ENCODE peak calls at places on chromosomes 12 and 14, in five cellular contexts. V is esophagus muscularis mucosa, K is Peyer's patch, I is A549, E is prostate gland. W is an unnamed sample.

GRCh38 chr14:90511795-90512331 is 115.0 kb downstream of the CALM1 start:
- DNase-seq in V (no peak), K (no peak), I (no peak), E (no peak), W (no peak)

GRCh38 chr14:44889600-44890479 is 71.9 kb downstream of the KLHL28 start:
- DNase-seq in V (no peak), K (no peak), I (no peak), E (no peak), W (no peak)

GRCh38 chr12:50786498-50787231 is 22.8 kb downstream of the ATF1 start:
- DNase-seq in V (no peak), K (no peak), I (peak), E (no peak), W (peak)

GRCh38 chr14:34539407-34540180 is at the start of gene EAPP:
- DNase-seq in V (peak), K (peak), I (peak), E (peak), W (peak)

GRCh38 chr12:22535478-22535877 is 8.9 kb downstream of the C2CD5 start:
- DNase-seq in V (no peak), K (no peak), I (no peak), E (no peak), W (no peak)

GRCh38 chr14:81178063-81178462 is 42.7 kb downstream of the GTF2A1 start:
- DNase-seq in V (no peak), K (no peak), I (no peak), E (no peak), W (no peak)

GRCh38 chr12:123670882-123671728 is at the start of gene TCTN2:
- DNase-seq in V (peak), K (peak), I (peak), E (peak), W (peak)

GRCh38 chr12:96112733-96113132 is 77.3 kb upstream of the LTA4H start:
- DNase-seq in V (no peak), K (no peak), I (no peak), E (no peak), W (no peak)

GRCh38 chr14:75125617-75126016 is 1.2 kb downstream of the NEK9 start:
- DNase-seq in V (no peak), K (no peak), I (no peak), E (no peak), W (no peak)

GRCh38 chr14:75127903-75128595 is 1.2 kb upstream of the NEK9 start:
- DNase-seq in V (no peak), K (no peak), I (no peak), E (no peak), W (no peak)

GRCh38 chr14:75126121-75126544 is 715 bp downstream of the NEK9 start:
- DNase-seq in V (no peak), K (no peak), I (peak), E (no peak), W (no peak)

GRCh38 chr14:75128596-75128990 is 1.7 kb upstream of the NEK9 start:
- DNase-seq in V (no peak), K (no peak), I (no peak), E (no peak), W (no peak)

GRCh38 chr14:75126679-75127473 is at the start of gene NEK9:
- DNase-seq in V (peak), K (peak), I (peak), E (peak), W (peak)
- TF ChIP-seq POLR2A in V (peak), K (peak), I (peak), E (peak), W (peak)

DNA sequence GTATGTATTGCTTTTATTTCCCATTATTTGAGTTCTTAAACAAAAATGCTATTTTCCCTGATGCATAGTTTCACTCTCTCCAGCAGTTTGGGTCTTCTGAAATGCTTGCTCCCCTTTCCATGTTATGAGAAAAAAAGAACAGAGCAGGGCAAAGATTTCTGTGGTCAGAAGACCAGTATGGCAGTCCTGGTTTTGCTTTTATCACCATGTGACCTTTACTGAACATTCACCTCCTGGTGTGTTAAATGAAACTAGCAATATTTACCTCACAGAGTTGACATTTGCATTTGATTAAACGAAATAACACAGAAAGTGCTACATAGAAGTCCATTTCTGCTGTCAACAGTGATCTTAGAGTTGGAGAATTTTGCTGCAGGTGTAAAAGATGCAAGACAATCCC is 141.0 kb upstream of the G2E3 start:
- DNase-seq in V (no peak), K (no peak), I (no peak), E (no peak), W (no peak)
- TF ChIP-seq POLR2A in V (no peak), K (no peak), I (no peak), E (no peak), W (no peak)

GRCh38 chr14:50230601-50231474 is 540 bp downstream of the SOS2 start:
- DNase-seq in V (no peak), K (peak), I (peak), E (peak), W (peak)
- TF ChIP-seq POLR2A in V (no peak), K (no peak), I (no peak), E (no peak), W (no peak)

DNA sequence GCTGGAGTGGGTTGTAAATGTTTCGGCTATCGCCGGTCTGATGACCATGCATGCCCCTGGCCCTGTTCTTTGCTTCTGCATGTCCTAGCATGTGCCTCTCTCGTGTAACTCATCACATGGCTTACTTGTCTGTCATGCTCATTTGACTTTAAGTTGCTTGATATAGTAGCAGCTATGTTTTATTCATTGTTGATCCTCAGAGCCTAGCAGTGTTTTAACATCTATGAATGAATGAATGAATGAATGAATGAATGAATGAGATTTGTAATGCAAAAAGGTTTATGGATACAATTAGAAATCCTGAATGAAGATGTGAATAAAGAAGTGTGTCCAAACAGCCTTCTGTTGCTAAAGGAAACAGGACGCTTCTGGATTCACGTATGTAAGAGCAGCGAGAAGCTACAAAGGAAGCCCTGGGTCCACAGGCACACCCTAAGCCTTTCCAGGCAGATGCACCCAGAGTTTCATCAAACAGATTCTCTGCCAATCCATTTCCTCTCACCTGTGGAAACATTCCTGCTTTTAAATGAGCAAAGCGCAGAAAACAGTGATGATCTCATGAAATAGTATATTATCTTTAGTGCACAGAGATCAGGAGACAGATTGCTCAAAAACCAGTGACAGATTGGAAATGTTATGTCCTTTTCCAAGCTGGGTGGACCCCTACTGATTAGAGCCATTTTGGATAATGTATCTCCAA is 3.4 kb downstream of the GSG1 start:
- DNase-seq in V (peak), K (no peak), I (no peak), E (no peak), W (no peak)
- TF ChIP-seq POLR2A in V (no peak), K (no peak), I (no peak), E (no peak), W (no peak)

GRCh38 chr12:122148657-122149056 is 25.4 kb downstream of the IL31 start:
- DNase-seq in V (no peak), K (no peak), I (no peak), E (no peak), W (no peak)

GRCh38 chr12:122144885-122145284 is 29.1 kb downstream of the IL31 start:
- DNase-seq in V (no peak), K (no peak), I (no peak), E (no peak), W (no peak)

GRCh38 chr12:122147514-122148290 is 26.3 kb downstream of the IL31 start:
- DNase-seq in V (no peak), K (no peak), I (no peak), E (no peak), W (no peak)

GRCh38 chr12:122142857-122143256 is 31.2 kb downstream of the IL31 start:
- DNase-seq in V (no peak), K (no peak), I (no peak), E (no peak), W (no peak)

DNA sequence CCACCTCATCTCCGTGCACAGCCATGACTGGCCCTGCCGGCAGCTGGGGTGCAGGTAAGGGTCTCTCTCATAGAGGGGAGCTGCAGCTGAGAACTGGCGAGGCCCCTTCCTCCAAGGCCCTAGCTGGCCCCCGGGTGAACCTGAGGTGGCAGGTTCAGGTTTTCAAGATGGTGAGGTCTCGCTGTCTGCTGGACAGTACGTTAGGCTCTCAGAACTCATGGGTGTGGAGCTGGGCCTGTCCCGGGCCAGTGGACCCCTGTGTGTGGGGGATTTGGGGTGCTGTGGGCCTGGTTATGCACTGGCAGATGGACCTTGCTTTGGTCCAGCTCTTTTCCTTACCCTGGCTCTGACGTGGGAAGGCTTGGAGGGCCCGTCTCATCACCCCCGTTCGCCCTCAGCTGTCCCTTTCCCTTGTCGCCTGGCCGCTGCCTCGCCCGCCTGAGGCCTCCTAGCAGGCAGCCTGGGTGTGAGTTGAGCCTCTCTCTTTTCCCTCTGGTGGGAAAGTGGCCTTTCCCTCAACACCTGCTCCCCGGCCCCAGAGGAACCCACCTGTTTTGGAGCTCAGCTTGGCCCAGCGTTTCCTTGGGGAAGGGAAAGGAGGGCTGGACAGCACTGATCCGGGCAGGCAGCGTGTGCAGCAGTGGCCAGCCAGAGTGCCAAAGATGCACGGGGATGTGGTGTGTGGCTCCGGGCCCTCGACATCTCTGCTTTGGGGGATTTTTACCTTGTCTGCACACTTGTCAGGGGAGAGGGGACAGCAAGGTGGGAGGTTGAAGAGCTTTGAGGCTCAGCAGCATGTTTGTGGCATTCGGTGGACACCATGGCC is 28.3 kb downstream of the IL31 start:
- DNase-seq in V (no peak), K (no peak), I (no peak), E (no peak), W (no peak)
- TF ChIP-seq POLR2A in V (no peak), K (no peak), I (no peak), E (no peak), W (no peak)

DNA sequence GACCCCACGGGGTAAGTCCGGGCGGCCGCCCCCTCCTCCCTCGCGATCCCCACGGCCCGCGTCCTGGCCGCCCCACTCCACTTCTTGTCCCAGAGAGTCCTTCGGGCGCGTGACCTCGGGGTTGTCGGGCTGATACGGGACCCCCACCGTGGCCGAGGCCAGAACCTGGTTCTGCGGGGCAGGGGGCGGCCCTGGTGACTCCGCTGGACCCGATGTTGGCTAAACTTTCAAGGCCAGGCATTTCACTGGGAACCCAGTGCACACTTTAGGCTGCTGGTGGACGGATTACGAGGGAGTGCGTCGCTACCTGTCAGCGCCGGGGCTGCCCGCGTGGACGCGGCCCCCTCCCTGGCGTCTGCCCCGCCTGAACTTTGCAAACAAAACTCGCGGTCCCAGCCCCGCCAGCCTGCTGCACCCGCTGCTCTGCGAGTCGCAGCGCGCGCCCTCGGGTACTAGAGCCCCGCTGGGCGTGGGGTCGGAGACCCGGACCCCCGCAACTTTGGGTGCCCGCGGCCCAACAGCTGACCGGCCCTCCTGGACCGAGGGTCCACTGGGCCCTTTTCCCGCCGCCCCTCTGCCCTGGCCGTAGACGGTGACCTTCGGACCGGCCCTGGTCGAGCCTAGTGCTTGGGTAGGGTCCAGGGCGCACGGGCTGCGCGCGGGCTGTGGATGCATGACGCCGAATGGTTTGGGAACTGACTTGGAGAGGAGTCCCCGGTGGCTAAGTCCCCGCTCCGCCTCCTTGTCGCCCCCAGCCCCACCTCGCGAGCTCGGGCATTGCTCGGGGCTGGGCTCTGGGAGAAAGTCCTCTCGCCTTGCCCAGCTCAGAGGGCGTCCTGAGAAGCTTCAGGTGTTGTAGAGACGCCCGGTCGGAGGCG is 624 bp downstream of the RIN3 start:
- DNase-seq in V (no peak), K (no peak), I (peak), E (no peak), W (no peak)
- TF ChIP-seq POLR2A in V (no peak), K (no peak), I (no peak), E (no peak), W (no peak)

GRCh38 chr12:26319511-26319910 is 124.1 kb downstream of the SSPN start:
- DNase-seq in V (no peak), K (no peak), I (no peak), E (peak), W (peak)

GRCh38 chr12:26317942-26318565 is 122.7 kb downstream of the SSPN start:
- DNase-seq in V (no peak), K (no peak), I (no peak), E (no peak), W (peak)

DNA sequence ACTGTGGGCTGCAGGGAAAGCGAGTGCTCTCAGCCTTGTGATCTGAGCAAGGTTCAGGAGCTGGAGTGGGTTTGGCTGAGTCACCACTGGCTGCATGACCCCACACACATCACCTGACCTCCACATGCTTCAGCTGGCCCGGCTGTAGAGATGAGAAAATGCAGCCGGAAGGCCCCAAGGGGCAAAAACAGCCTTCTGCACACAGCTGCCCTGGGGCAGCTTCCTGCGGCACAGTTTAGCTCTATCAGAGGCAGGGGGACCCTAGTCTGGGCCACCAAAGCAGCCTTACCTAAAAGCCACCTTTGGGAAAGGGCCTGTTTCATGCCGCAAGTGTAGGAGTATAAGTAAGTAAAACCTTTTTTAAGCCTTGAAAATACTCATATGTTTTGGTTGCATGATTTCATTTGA is 123.3 kb downstream of the SSPN start:
- DNase-seq in V (no peak), K (peak), I (no peak), E (no peak), W (peak)
- TF ChIP-seq POLR2A in V (no peak), K (no peak), I (no peak), E (no peak), W (no peak)